ENCODE peak calls at places on chromosome 12, in six cellular contexts. V is small intestine; E is choroid plexus epithelial cell; S is lower leg skin; N is astrocyte of the spinal cord; U is CD8-positive, alpha-beta T cell. F is an unnamed sample.

GRCh38 chr12:68334136-68334535 is 2.0 kb upstream of the MDM1 start:
- DNase-seq in V (no peak), E (no peak), S (no peak), N (no peak), U (peak), F (no peak)

GRCh38 chr12:111584959-111585358 is 14.2 kb downstream of the ATXN2 start:
- DNase-seq in V (peak), E (peak), S (no peak), N (no peak), U (no peak), F (no peak)

GRCh38 chr12:6229224-6229748 is 29.1 kb downstream of the CD9 start:
- DNase-seq in V (peak), E (no peak), S (no peak), N (no peak), U (no peak), F (peak)

GRCh38 chr12:110371408-110372055 is 32.0 kb downstream of the ANAPC7 start:
- DNase-seq in V (no peak), E (peak), S (peak), N (no peak), U (no peak), F (no peak)

GRCh38 chr12:103632554-103633216 is 45.6 kb downstream of the STAB2 start:
- DNase-seq in V (peak), E (peak), S (peak), N (peak), U (peak), F (peak)

GRCh38 chr12:32507559-32508276 is 108.4 kb downstream of the FGD4 start:
- DNase-seq in V (no peak), E (no peak), S (no peak), N (no peak), U (no peak), F (no peak)

GRCh38 chr12:39538679-39539104 is 80.9 kb downstream of the ABCD2 start:
- DNase-seq in V (no peak), E (no peak), S (no peak), N (no peak), U (no peak), F (no peak)

GRCh38 chr12:56205445-56205844 is 16.2 kb upstream of the SMARCC2 start:
- DNase-seq in V (no peak), E (no peak), S (no peak), N (no peak), U (no peak), F (no peak)

GRCh38 chr12:67193705-67194104 is 75.5 kb upstream of the CAND1 start:
- DNase-seq in V (no peak), E (peak), S (no peak), N (peak), U (peak), F (no peak)

GRCh38 chr12:29333178-29333577 is 47.8 kb downstream of the ERGIC2 start:
- DNase-seq in V (no peak), E (no peak), S (no peak), N (no peak), U (no peak), F (no peak)

GRCh38 chr12:58914457-58914856 is 5.8 kb downstream of the LRIG3 start:
- DNase-seq in V (no peak), E (no peak), S (no peak), N (no peak), U (no peak), F (no peak)

GRCh38 chr12:75660805-75661404 is 149.5 kb upstream of the KRR1 start:
- DNase-seq in V (no peak), E (peak), S (no peak), N (peak), U (no peak), F (no peak)

GRCh38 chr12:14946162-14946561 is 7.8 kb upstream of the ERP27 start:
- DNase-seq in V (no peak), E (peak), S (no peak), N (no peak), U (no peak), F (no peak)

GRCh38 chr12:19666070-19666469 is 226.8 kb downstream of the AEBP2 start:
- DNase-seq in V (no peak), E (no peak), S (no peak), N (no peak), U (no peak), F (no peak)

GRCh38 chr12:19978193-19978592 is 390.1 kb upstream of the PDE3A start:
- DNase-seq in V (no peak), E (peak), S (no peak), N (peak), U (no peak), F (no peak)

GRCh38 chr12:110762891-110763290 is 20.2 kb upstream of the PPP1CC start:
- DNase-seq in V (no peak), E (no peak), S (no peak), N (no peak), U (no peak), F (no peak)

GRCh38 chr12:59119676-59120075 is 199.4 kb upstream of the LRIG3 start:
- DNase-seq in V (no peak), E (peak), S (no peak), N (no peak), U (no peak), F (no peak)

GRCh38 chr12:125032466-125033152 is 32.6 kb upstream of the AACS start:
- DNase-seq in V (no peak), E (no peak), S (no peak), N (no peak), U (no peak), F (no peak)

GRCh38 chr12:117063162-117063911 is 35.9 kb downstream of the TESC start:
- DNase-seq in V (peak), E (no peak), S (no peak), N (no peak), U (peak), F (no peak)

GRCh38 chr12:9091933-9092598 is 23.7 kb downstream of the A2M start:
- DNase-seq in V (no peak), E (no peak), S (no peak), N (no peak), U (no peak), F (no peak)

GRCh38 chr12:70074510-70074909 is 168.7 kb upstream of the CNOT2 start:
- DNase-seq in V (no peak), E (no peak), S (no peak), N (no peak), U (no peak), F (no peak)

GRCh38 chr12:26195641-26196423 is 459 bp downstream of the SSPN start:
- DNase-seq in V (peak), E (peak), S (peak), N (peak), U (no peak), F (peak)

GRCh38 chr12:56897844-56898341 is 36.3 kb downstream of the SDR9C7 start:
- DNase-seq in V (no peak), E (no peak), S (no peak), N (no peak), U (no peak), F (no peak)

GRCh38 chr12:53200107-53200457 is 7.0 kb downstream of the ITGB7 start:
- DNase-seq in V (no peak), E (no peak), S (peak), N (no peak), U (no peak), F (no peak)

GRCh38 chr12:19833775-19834501 is 394.6 kb downstream of the AEBP2 start:
- DNase-seq in V (no peak), E (peak), S (no peak), N (peak), U (no peak), F (no peak)

GRCh38 chr12:94790822-94791221 is 140.5 kb upstream of the TMCC3 start:
- DNase-seq in V (no peak), E (no peak), S (no peak), N (no peak), U (no peak), F (no peak)

GRCh38 chr12:89695830-89696229 is 12.8 kb downstream of the ATP2B1 start:
- DNase-seq in V (peak), E (no peak), S (no peak), N (no peak), U (no peak), F (no peak)

GRCh38 chr12:4984971-4985370 is 58.7 kb upstream of the KCNA5 start:
- DNase-seq in V (no peak), E (no peak), S (peak), N (no peak), U (no peak), F (no peak)

GRCh38 chr12:75315518-75315917 is 14.6 kb downstream of the CAPS2 start:
- DNase-seq in V (no peak), E (peak), S (no peak), N (peak), U (no peak), F (no peak)

GRCh38 chr12:113818833-113819232 is 147.3 kb downstream of the RBM19 start:
- DNase-seq in V (no peak), E (peak), S (no peak), N (no peak), U (no peak), F (no peak)

GRCh38 chr12:47766496-47767196 is 6.4 kb upstream of the SLC48A1 start:
- DNase-seq in V (no peak), E (no peak), S (no peak), N (no peak), U (no peak), F (no peak)
- H3K4me3 ChIP-seq in V (no peak), E (no peak), S (no peak), N (no peak), U (no peak), F (no peak)

GRCh38 chr12:1583421-1584078 is 10.8 kb downstream of the FBXL14 start:
- DNase-seq in V (peak), E (peak), S (peak), N (peak), U (peak), F (peak)
- H3K4me3 ChIP-seq in V (no peak), E (peak), S (no peak), N (no peak), U (no peak), F (no peak)

GRCh38 chr12:49539406-49540228 is 787 bp downstream of the KCNH3 start:
- DNase-seq in V (no peak), E (no peak), S (peak), N (no peak), U (no peak), F (peak)

GRCh38 chr12:49538740-49539403 is at the start of gene KCNH3:
- DNase-seq in V (peak), E (peak), S (peak), N (peak), U (peak), F (peak)

GRCh38 chr12:49541911-49542505 is 3.2 kb downstream of the KCNH3 start:
- DNase-seq in V (no peak), E (no peak), S (peak), N (no peak), U (no peak), F (no peak)

GRCh38 chr12:49541140-49541861 is 2.5 kb downstream of the KCNH3 start:
- DNase-seq in V (no peak), E (no peak), S (peak), N (no peak), U (no peak), F (no peak)

GRCh38 chr12:49540229-49541139 is 1.7 kb downstream of the KCNH3 start:
- DNase-seq in V (no peak), E (no peak), S (peak), N (no peak), U (no peak), F (no peak)
- H3K4me3 ChIP-seq in V (no peak), E (no peak), S (no peak), N (no peak), U (no peak), F (no peak)

GRCh38 chr12:96516472-96517417 is 27.4 kb downstream of the CFAP54 start:
- DNase-seq in V (peak), E (peak), S (peak), N (peak), U (peak), F (peak)
- H3K4me3 ChIP-seq in V (no peak), E (no peak), S (no peak), N (no peak), U (no peak), F (no peak)

GRCh38 chr12:108629156-108629555 is 4.5 kb downstream of the SELPLG start:
- DNase-seq in V (no peak), E (no peak), S (no peak), N (no peak), U (no peak), F (no peak)
- H3K4me3 ChIP-seq in V (no peak), E (no peak), S (no peak), N (no peak), U (peak), F (no peak)

GRCh38 chr12:12559699-12560296 is 2.9 kb downstream of the DUSP16 start:
- DNase-seq in V (peak), E (no peak), S (no peak), N (no peak), U (no peak), F (no peak)
- H3K4me3 ChIP-seq in V (no peak), E (no peak), S (no peak), N (no peak), U (no peak), F (peak)

DNA sequence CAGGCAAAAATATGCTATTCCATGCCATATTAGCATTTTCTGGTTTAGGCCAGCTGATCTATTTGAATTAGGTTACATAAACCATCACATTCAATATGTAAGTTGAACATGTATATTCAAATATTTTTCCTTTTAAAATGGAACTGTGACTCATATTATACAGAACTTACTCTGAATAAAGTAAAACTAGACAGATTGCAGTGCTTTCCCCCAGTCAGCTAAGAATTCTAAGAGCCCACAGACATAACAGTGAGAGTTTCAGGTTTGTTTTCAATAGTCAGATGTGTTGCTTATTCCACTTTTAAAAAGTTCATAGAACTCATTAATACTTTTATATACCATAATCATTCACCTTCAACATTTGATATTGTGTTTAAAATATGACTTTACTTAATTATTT is 119.9 kb downstream of the MGST1 start:
- DNase-seq in V (no peak), E (no peak), S (no peak), N (no peak), U (no peak), F (no peak)
- H3K4me3 ChIP-seq in V (no peak), E (no peak), S (no peak), N (no peak), U (no peak), F (no peak)

GRCh38 chr12:71157601-71158233 is at the start of gene TSPAN8:
- DNase-seq in V (peak), E (no peak), S (no peak), N (no peak), U (no peak), F (peak)
- H3K4me3 ChIP-seq in V (peak), E (no peak), S (no peak), N (no peak), U (no peak), F (peak)

GRCh38 chr12:21439347-21439746 is 1.9 kb downstream of the PYROXD1 start:
- DNase-seq in V (no peak), E (no peak), S (no peak), N (no peak), U (no peak), F (no peak)

GRCh38 chr12:21429994-21430393 is 7.5 kb upstream of the PYROXD1 start:
- DNase-seq in V (no peak), E (no peak), S (no peak), N (no peak), U (no peak), F (no peak)

GRCh38 chr12:21438643-21439042 is 1.2 kb downstream of the PYROXD1 start:
- DNase-seq in V (no peak), E (no peak), S (no peak), N (no peak), U (no peak), F (no peak)

GRCh38 chr12:21433525-21433924 is 3.9 kb upstream of the PYROXD1 start:
- DNase-seq in V (no peak), E (no peak), S (no peak), N (no peak), U (no peak), F (no peak)

DNA sequence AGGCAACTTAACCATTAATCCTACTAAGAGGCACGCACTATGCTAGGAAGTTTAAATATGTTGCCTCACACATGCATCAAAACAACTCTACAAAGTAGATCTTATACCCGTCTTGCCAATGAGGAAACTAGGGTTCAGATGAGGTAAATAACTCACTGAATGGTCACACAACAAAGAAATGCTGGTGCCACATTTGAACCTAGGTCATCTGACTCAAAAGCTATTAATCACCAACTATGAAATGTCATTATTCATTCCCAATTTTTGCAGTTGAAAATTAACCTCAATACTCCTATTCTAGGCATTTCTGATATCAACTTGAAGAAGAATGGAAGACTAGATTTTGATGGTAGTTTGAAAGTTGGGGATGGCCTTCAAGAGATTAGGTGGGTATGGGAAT is 2.8 kb upstream of the PYROXD1 start:
- DNase-seq in V (no peak), E (no peak), S (no peak), N (no peak), U (no peak), F (no peak)
- H3K4me3 ChIP-seq in V (no peak), E (no peak), S (no peak), N (no peak), U (no peak), F (no peak)

GRCh38 chr12:132582582-132583279 is 27.7 kb downstream of the LRCOL1 start:
- DNase-seq in V (no peak), E (no peak), S (no peak), N (no peak), U (no peak), F (no peak)
- H3K4me3 ChIP-seq in V (peak), E (no peak), S (no peak), N (no peak), U (no peak), F (peak)

F was measured in stomach.